ENCODE peak calls at places on chromosome 11, in ten cellular contexts. Q is cardiac fibroblast, E is left ventricle myocardium inferior, Y is brain microvascular endothelial cell, O is kidney, V is AG10803, Z is colonic mucosa, A is neural crest cell, R is GM20000, L is endothelial cell. F is an unnamed sample.

GRCh38 chr11:3836903-3837302 is 3.9 kb downstream of the RHOG start:
- DNase-seq in R (peak; percentile 45), A (no peak), L (no peak), Z (no peak), E (peak; percentile 60), Y (no peak), O (peak; percentile 78), V (no peak), Q (no peak), F (no peak)

GRCh38 chr11:2794419-2794795 is 91.2 kb downstream of the CDKN1C start:
- DNase-seq in O (peak; percentile 50), Y (no peak), R (no peak), V (no peak), L (no peak), E (peak; percentile 9), Z (no peak), A (no peak), Q (no peak), F (no peak)

GRCh38 chr11:129259950-129260349 is 67.8 kb upstream of the ARHGAP32 start:
- DNase-seq in Q (peak; percentile 38), L (no peak), A (peak; percentile 19), Z (no peak), O (no peak), E (no peak), R (no peak), Y (no peak), V (no peak), F (no peak)

GRCh38 chr11:47538741-47539575 is 14.0 kb downstream of the CELF1 start:
- DNase-seq in L (no peak), Z (no peak), R (no peak), V (no peak), Y (no peak), Q (no peak), A (no peak), E (no peak), O (no peak), F (no peak)

GRCh38 chr11:27028653-27029052 is 12.0 kb upstream of the BBOX1 start:
- DNase-seq in A (no peak), R (no peak), Z (no peak), Q (peak; percentile 52), O (no peak), Y (no peak), L (no peak), E (no peak), V (peak; percentile 23), F (no peak)

GRCh38 chr11:7654094-7654742 is 19.1 kb downstream of the CYB5R2 start:
- DNase-seq in R (no peak), E (no peak), L (no peak), O (no peak), Z (no peak), Q (no peak), V (no peak), A (no peak), Y (no peak), F (no peak)

GRCh38 chr11:39078465-39078864 is 2381.0 kb downstream of the LRRC4C start:
- DNase-seq in Z (no peak), A (no peak), L (no peak), Q (no peak), R (no peak), V (no peak), Y (no peak), O (no peak), E (no peak), F (no peak)

GRCh38 chr11:2870955-2871720 is 14.4 kb downstream of the CDKN1C start:
- DNase-seq in Z (no peak), Q (no peak), L (no peak), Y (no peak), O (no peak), E (no peak), R (no peak), V (no peak), A (no peak), F (no peak)

GRCh38 chr11:44475114-44475686 is 90.3 kb upstream of the CD82 start:
- DNase-seq in L (no peak), Q (no peak), Z (no peak), A (no peak), Y (no peak), E (no peak), V (no peak), O (no peak), R (no peak), F (peak; percentile 36)

GRCh38 chr11:11065396-11065795 is 207.5 kb upstream of the ZBED5 start:
- DNase-seq in V (no peak), O (no peak), R (no peak), L (no peak), A (no peak), Q (no peak), Z (no peak), Y (no peak), E (no peak), F (no peak)

GRCh38 chr11:95520765-95521542 is 268.6 kb downstream of the FAM76B start:
- DNase-seq in R (no peak), V (no peak), L (no peak), Y (no peak), E (no peak), A (no peak), Q (peak; percentile 30), Z (no peak), O (no peak), F (peak; percentile 39)

GRCh38 chr11:62505112-62505783 is 41.4 kb downstream of the AHNAK start:
- DNase-seq in R (no peak), L (no peak), E (peak; percentile 36), A (peak; percentile 14), Z (peak; percentile 87), Y (peak; percentile 16), O (no peak), V (no peak), Q (no peak), F (peak; percentile 24)

DNA sequence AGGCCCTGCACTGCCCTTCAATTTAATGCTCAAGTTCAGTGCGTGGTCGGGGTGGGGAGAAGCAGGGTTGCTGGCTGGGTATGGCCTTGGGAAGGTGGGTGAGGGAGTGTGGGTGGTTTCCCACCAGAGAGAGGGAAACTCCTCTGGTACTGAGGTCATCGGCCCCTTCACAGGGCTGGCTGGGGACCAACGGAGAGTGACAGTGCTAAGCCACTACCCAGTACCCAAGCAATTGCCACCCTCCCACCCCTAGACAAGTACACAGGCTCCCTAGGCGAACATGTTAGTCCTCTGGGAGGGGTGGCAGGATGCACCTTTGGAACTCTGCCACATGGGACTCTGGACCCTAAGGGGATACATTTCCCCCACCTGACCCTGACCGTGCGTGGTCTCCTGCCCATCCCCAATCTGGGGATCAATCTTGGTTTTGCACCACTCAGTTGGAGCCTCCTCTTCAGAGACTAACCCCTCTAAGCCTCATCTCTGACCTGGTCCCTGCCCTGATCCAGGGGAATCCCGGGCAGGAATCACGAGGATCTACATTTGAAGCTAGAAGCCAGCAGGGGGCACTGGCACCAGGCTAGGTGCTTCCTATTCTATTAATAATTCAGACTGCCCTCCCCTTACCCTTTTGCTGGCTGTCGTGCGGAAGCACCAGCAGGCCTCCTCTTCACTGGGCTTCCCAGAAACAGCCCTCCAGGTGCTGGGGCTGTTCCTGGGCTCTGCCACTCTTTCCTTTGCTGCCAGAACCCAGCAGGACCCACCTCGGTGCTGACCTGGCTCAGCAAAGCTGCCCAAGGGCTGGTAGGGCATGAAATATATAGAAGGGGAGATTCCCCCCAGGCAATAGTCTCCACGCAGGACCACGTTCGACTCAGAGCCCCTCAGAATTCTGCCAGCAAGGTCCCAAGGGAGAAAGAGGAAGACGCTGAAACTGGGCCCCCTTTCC is 377.7 kb downstream of the TENM4 start:
- DNase-seq in E (no peak), V (no peak), L (peak; percentile 56), A (peak; percentile 38), O (no peak), Q (peak; percentile 50), Z (no peak), Y (peak; percentile 42), R (no peak), F (peak; percentile 86)
- TF ChIP-seq CTCF in E (peak; percentile 58), V (peak; percentile 45), L (peak; percentile 41), A (peak; percentile 58), O (peak; percentile 49), Q (peak; percentile 42), Z (no peak), Y (peak; percentile 75), R (no peak), F (peak; percentile 66)

DNA sequence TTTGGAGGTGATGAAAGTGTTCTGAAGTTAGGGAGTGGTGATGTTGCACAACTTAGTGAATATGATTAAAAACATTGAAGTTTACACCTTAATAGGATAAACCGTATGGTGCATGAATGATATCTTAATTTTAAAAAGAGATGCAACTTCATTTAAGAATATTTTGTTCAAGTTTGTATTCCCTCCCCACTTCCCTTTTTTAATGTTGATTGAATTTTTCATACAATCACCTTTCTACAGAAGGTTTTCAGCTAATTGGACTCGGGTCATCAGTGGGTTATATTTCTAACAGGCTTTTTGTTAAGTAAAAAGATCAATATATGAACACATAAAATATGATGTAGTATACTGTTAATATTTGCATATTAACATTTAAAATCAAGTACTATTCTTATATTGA is 72.6 kb downstream of the DDIAS start:
- DNase-seq in V (no peak), A (no peak), R (no peak), L (no peak), Q (no peak), O (no peak), Z (no peak), E (no peak), Y (no peak), F (no peak)
- TF ChIP-seq CTCF in V (no peak), A (no peak), R (no peak), L (no peak), Q (no peak), O (no peak), Z (no peak), E (no peak), Y (no peak), F (no peak)

GRCh38 chr11:60748225-60748624 is 8.4 kb upstream of the MS4A15 start:
- DNase-seq in R (no peak), E (no peak), L (no peak), A (no peak), Y (no peak), V (no peak), Z (no peak), Q (no peak), O (no peak), F (no peak)

GRCh38 chr11:60744114-60744513 is 12.6 kb upstream of the MS4A15 start:
- DNase-seq in V (no peak), R (no peak), E (no peak), L (no peak), Q (no peak), Y (no peak), A (no peak), O (no peak), Z (no peak), F (no peak)

GRCh38 chr11:60748821-60749220 is 7.8 kb upstream of the MS4A15 start:
- DNase-seq in L (no peak), V (no peak), A (no peak), R (no peak), E (no peak), Z (no peak), Y (no peak), O (no peak), Q (no peak), F (no peak)

GRCh38 chr11:60750911-60751310 is 5.8 kb upstream of the MS4A15 start:
- DNase-seq in L (no peak), A (no peak), Q (no peak), Y (no peak), O (no peak), E (no peak), V (no peak), Z (no peak), R (no peak), F (no peak)

GRCh38 chr11:60747359-60747873 is 9.3 kb upstream of the MS4A15 start:
- DNase-seq in Q (no peak), E (no peak), O (no peak), A (no peak), Z (no peak), Y (no peak), R (no peak), V (no peak), L (no peak), F (no peak)
- TF ChIP-seq CTCF in Q (no peak), E (no peak), O (no peak), A (no peak), Z (no peak), Y (no peak), R (no peak), V (no peak), L (no peak), F (no peak)

GRCh38 chr11:133041165-133041564 is 491.1 kb downstream of the OPCML start:
- DNase-seq in V (no peak), Y (no peak), Q (no peak), Z (no peak), E (no peak), O (no peak), L (no peak), R (no peak), A (no peak), F (no peak)
- TF ChIP-seq CTCF in V (peak; percentile 9), Y (peak; percentile 2), Q (no peak), Z (no peak), E (no peak), O (no peak), L (no peak), R (no peak), A (peak; percentile 16), F (no peak)

F was measured in cardiac muscle cell.